ENCODE peak calls at places on chromosomes 13 and 19, in nine cellular contexts. One of them, this sample, is unnamed.

GRCh38 chr19:37986048-37986750 is 79.2 kb downstream of the SIPA1L3 start:
- DNase-seq in foreskin keratinocyte: no peak
- DNase-seq in H9: no peak
- DNase-seq in mammary epithelial cell: no peak
- DNase-seq in CD8-positive, alpha-beta T cell: no peak
- DNase-seq in colonic mucosa: no peak
- DNase-seq in heart right ventricle: no peak
- DNase-seq in hepatocyte: no peak
- DNase-seq in stomach: no peak
- DNase-seq in this sample: no peak

GRCh38 chr13:101298517-101298916 is 117.8 kb downstream of the NALCN start:
- DNase-seq in foreskin keratinocyte: no peak
- DNase-seq in H9: no peak
- DNase-seq in mammary epithelial cell: no peak
- DNase-seq in CD8-positive, alpha-beta T cell: no peak
- DNase-seq in colonic mucosa: no peak
- DNase-seq in heart right ventricle: no peak
- DNase-seq in hepatocyte: no peak
- DNase-seq in stomach: no peak
- DNase-seq in this sample: no peak

GRCh38 chr13:86002921-86003488 is 203.8 kb upstream of the SLITRK6 start:
- DNase-seq in foreskin keratinocyte: no peak
- DNase-seq in H9: no peak
- DNase-seq in mammary epithelial cell: no peak
- DNase-seq in CD8-positive, alpha-beta T cell: no peak
- DNase-seq in colonic mucosa: no peak
- DNase-seq in heart right ventricle: no peak
- DNase-seq in hepatocyte: no peak
- DNase-seq in stomach: no peak
- DNase-seq in this sample: no peak

GRCh38 chr13:31213681-31214289 is 14.0 kb downstream of the B3GLCT start:
- DNase-seq in foreskin keratinocyte: no peak
- DNase-seq in H9: no peak
- DNase-seq in mammary epithelial cell: no peak
- DNase-seq in CD8-positive, alpha-beta T cell: no peak
- DNase-seq in colonic mucosa: no peak
- DNase-seq in heart right ventricle: no peak
- DNase-seq in hepatocyte: no peak
- DNase-seq in stomach: no peak
- DNase-seq in this sample: no peak

GRCh38 chr13:109666656-109667448 is 119.5 kb downstream of the IRS2 start:
- DNase-seq in foreskin keratinocyte: peak
- DNase-seq in H9: no peak
- DNase-seq in mammary epithelial cell: peak
- DNase-seq in CD8-positive, alpha-beta T cell: no peak
- DNase-seq in colonic mucosa: no peak
- DNase-seq in heart right ventricle: no peak
- DNase-seq in hepatocyte: no peak
- DNase-seq in stomach: peak
- DNase-seq in this sample: peak

GRCh38 chr13:114007566-114007965 is 33.7 kb upstream of the C13orf46 start:
- DNase-seq in foreskin keratinocyte: no peak
- DNase-seq in H9: no peak
- DNase-seq in mammary epithelial cell: no peak
- DNase-seq in CD8-positive, alpha-beta T cell: no peak
- DNase-seq in colonic mucosa: no peak
- DNase-seq in heart right ventricle: no peak
- DNase-seq in hepatocyte: no peak
- DNase-seq in stomach: no peak
- DNase-seq in this sample: no peak

GRCh38 chr13:112532837-112533745 is 54.9 kb downstream of the TUBGCP3 start:
- DNase-seq in foreskin keratinocyte: no peak
- DNase-seq in H9: no peak
- DNase-seq in mammary epithelial cell: no peak
- DNase-seq in CD8-positive, alpha-beta T cell: no peak
- DNase-seq in colonic mucosa: no peak
- DNase-seq in heart right ventricle: no peak
- DNase-seq in hepatocyte: no peak
- DNase-seq in stomach: no peak
- DNase-seq in this sample: no peak

GRCh38 chr13:96229356-96229755 is 139.4 kb downstream of the HS6ST3 start:
- DNase-seq in foreskin keratinocyte: peak
- DNase-seq in H9: peak
- DNase-seq in mammary epithelial cell: peak
- DNase-seq in CD8-positive, alpha-beta T cell: no peak
- DNase-seq in colonic mucosa: no peak
- DNase-seq in heart right ventricle: no peak
- DNase-seq in hepatocyte: peak
- DNase-seq in stomach: no peak
- DNase-seq in this sample: no peak

GRCh38 chr19:3788991-3789778 is 3.0 kb upstream of the MATK start:
- DNase-seq in foreskin keratinocyte: no peak
- DNase-seq in H9: peak
- DNase-seq in mammary epithelial cell: no peak
- DNase-seq in CD8-positive, alpha-beta T cell: no peak
- DNase-seq in colonic mucosa: no peak
- DNase-seq in heart right ventricle: no peak
- DNase-seq in hepatocyte: no peak
- DNase-seq in stomach: no peak
- DNase-seq in this sample: no peak

GRCh38 chr13:20654156-20654555 is 49.3 kb upstream of the IL17D start:
- DNase-seq in foreskin keratinocyte: no peak
- DNase-seq in H9: no peak
- DNase-seq in mammary epithelial cell: no peak
- DNase-seq in CD8-positive, alpha-beta T cell: no peak
- DNase-seq in colonic mucosa: no peak
- DNase-seq in heart right ventricle: no peak
- DNase-seq in hepatocyte: no peak
- DNase-seq in stomach: no peak
- DNase-seq in this sample: no peak

GRCh38 chr19:3108775-3109174 is 14.6 kb downstream of the GNA11 start:
- DNase-seq in foreskin keratinocyte: no peak
- DNase-seq in H9: peak
- DNase-seq in mammary epithelial cell: peak
- DNase-seq in CD8-positive, alpha-beta T cell: peak
- DNase-seq in colonic mucosa: peak
- DNase-seq in heart right ventricle: peak
- DNase-seq in hepatocyte: peak
- DNase-seq in stomach: peak
- DNase-seq in this sample: no peak

GRCh38 chr19:35268546-35269424 is at the start of gene USF2:
- DNase-seq in foreskin keratinocyte: peak
- DNase-seq in H9: peak
- DNase-seq in mammary epithelial cell: peak
- DNase-seq in CD8-positive, alpha-beta T cell: peak
- DNase-seq in colonic mucosa: peak
- DNase-seq in heart right ventricle: peak
- DNase-seq in hepatocyte: peak
- DNase-seq in stomach: peak
- DNase-seq in this sample: peak

GRCh38 chr19:44512326-44513298 is 12.3 kb upstream of the ZNF180 start:
- DNase-seq in foreskin keratinocyte: peak
- DNase-seq in H9: peak
- DNase-seq in mammary epithelial cell: peak
- DNase-seq in CD8-positive, alpha-beta T cell: no peak
- DNase-seq in colonic mucosa: peak
- DNase-seq in heart right ventricle: no peak
- DNase-seq in hepatocyte: peak
- DNase-seq in stomach: no peak
- DNase-seq in this sample: peak

GRCh38 chr19:11261902-11262839 is at the start of gene DOCK6:
- DNase-seq in foreskin keratinocyte: no peak
- DNase-seq in H9: peak
- DNase-seq in mammary epithelial cell: no peak
- DNase-seq in CD8-positive, alpha-beta T cell: no peak
- DNase-seq in colonic mucosa: peak
- DNase-seq in heart right ventricle: peak
- DNase-seq in hepatocyte: peak
- DNase-seq in stomach: peak
- DNase-seq in this sample: no peak

GRCh38 chr13:49652691-49653305 is 24.5 kb downstream of the ARL11 start:
- DNase-seq in foreskin keratinocyte: no peak
- DNase-seq in H9: peak
- DNase-seq in mammary epithelial cell: no peak
- DNase-seq in CD8-positive, alpha-beta T cell: no peak
- DNase-seq in colonic mucosa: peak
- DNase-seq in heart right ventricle: no peak
- DNase-seq in hepatocyte: peak
- DNase-seq in stomach: peak
- DNase-seq in this sample: peak

GRCh38 chr13:97478247-97478646 is 44.3 kb downstream of the RAP2A start:
- DNase-seq in foreskin keratinocyte: no peak
- DNase-seq in H9: no peak
- DNase-seq in mammary epithelial cell: no peak
- DNase-seq in CD8-positive, alpha-beta T cell: no peak
- DNase-seq in colonic mucosa: no peak
- DNase-seq in heart right ventricle: no peak
- DNase-seq in hepatocyte: no peak
- DNase-seq in stomach: no peak
- DNase-seq in this sample: no peak

GRCh38 chr13:111315347-111315995 is 5.0 kb upstream of the TEX29 start:
- DNase-seq in foreskin keratinocyte: peak
- DNase-seq in H9: no peak
- DNase-seq in mammary epithelial cell: no peak
- DNase-seq in CD8-positive, alpha-beta T cell: no peak
- DNase-seq in colonic mucosa: no peak
- DNase-seq in heart right ventricle: no peak
- DNase-seq in hepatocyte: no peak
- DNase-seq in stomach: no peak
- DNase-seq in this sample: no peak

GRCh38 chr13:30108913-30109237 is 198.5 kb downstream of the KATNAL1 start:
- DNase-seq in foreskin keratinocyte: peak
- DNase-seq in H9: no peak
- DNase-seq in mammary epithelial cell: peak
- DNase-seq in CD8-positive, alpha-beta T cell: no peak
- DNase-seq in colonic mucosa: peak
- DNase-seq in heart right ventricle: no peak
- DNase-seq in hepatocyte: peak
- DNase-seq in stomach: peak
- DNase-seq in this sample: peak

GRCh38 chr13:46172531-46172991 is 9.4 kb downstream of the LCP1 start:
- DNase-seq in foreskin keratinocyte: peak
- DNase-seq in H9: no peak
- DNase-seq in mammary epithelial cell: no peak
- DNase-seq in CD8-positive, alpha-beta T cell: peak
- DNase-seq in colonic mucosa: no peak
- DNase-seq in heart right ventricle: no peak
- DNase-seq in hepatocyte: no peak
- DNase-seq in stomach: no peak
- DNase-seq in this sample: no peak

GRCh38 chr13:63551731-63552130 is 2136.1 kb upstream of the PCDH20 start:
- DNase-seq in foreskin keratinocyte: no peak
- DNase-seq in H9: no peak
- DNase-seq in mammary epithelial cell: no peak
- DNase-seq in CD8-positive, alpha-beta T cell: no peak
- DNase-seq in colonic mucosa: no peak
- DNase-seq in heart right ventricle: no peak
- DNase-seq in hepatocyte: no peak
- DNase-seq in stomach: no peak
- DNase-seq in this sample: no peak
- H3K27ac ChIP-seq in foreskin keratinocyte: no peak
- H3K27ac ChIP-seq in H9: no peak
- H3K27ac ChIP-seq in mammary epithelial cell: no peak
- H3K27ac ChIP-seq in CD8-positive, alpha-beta T cell: no peak
- H3K27ac ChIP-seq in colonic mucosa: no peak
- H3K27ac ChIP-seq in heart right ventricle: no peak
- H3K27ac ChIP-seq in hepatocyte: peak
- H3K27ac ChIP-seq in stomach: no peak
- H3K27ac ChIP-seq in this sample: no peak

GRCh38 chr19:39540333-39540673 is 342 bp upstream of the EID2 start:
- DNase-seq in foreskin keratinocyte: no peak
- DNase-seq in H9: no peak
- DNase-seq in mammary epithelial cell: no peak
- DNase-seq in CD8-positive, alpha-beta T cell: no peak
- DNase-seq in colonic mucosa: no peak
- DNase-seq in heart right ventricle: no peak
- DNase-seq in hepatocyte: no peak
- DNase-seq in stomach: no peak
- DNase-seq in this sample: no peak
- TF ChIP-seq CTCF in foreskin keratinocyte: no peak
- TF ChIP-seq CTCF in H9: peak
- TF ChIP-seq CTCF in mammary epithelial cell: no peak
- TF ChIP-seq CTCF in CD8-positive, alpha-beta T cell: peak
- TF ChIP-seq CTCF in colonic mucosa: no peak
- TF ChIP-seq CTCF in heart right ventricle: no peak
- TF ChIP-seq CTCF in hepatocyte: no peak
- TF ChIP-seq CTCF in stomach: no peak
- TF ChIP-seq CTCF in this sample: peak

GRCh38 chr19:40286674-40287421 is 1.7 kb upstream of the AKT2 start:
- DNase-seq in foreskin keratinocyte: no peak
- DNase-seq in H9: no peak
- DNase-seq in mammary epithelial cell: no peak
- DNase-seq in CD8-positive, alpha-beta T cell: no peak
- DNase-seq in colonic mucosa: no peak
- DNase-seq in heart right ventricle: no peak
- DNase-seq in hepatocyte: no peak
- DNase-seq in stomach: no peak
- DNase-seq in this sample: no peak
- H3K27ac ChIP-seq in foreskin keratinocyte: no peak
- H3K27ac ChIP-seq in H9: no peak
- H3K27ac ChIP-seq in mammary epithelial cell: no peak
- H3K27ac ChIP-seq in CD8-positive, alpha-beta T cell: no peak
- H3K27ac ChIP-seq in colonic mucosa: peak
- H3K27ac ChIP-seq in heart right ventricle: no peak
- H3K27ac ChIP-seq in hepatocyte: peak
- H3K27ac ChIP-seq in stomach: no peak
- H3K27ac ChIP-seq in this sample: peak

GRCh38 chr19:5498817-5499535 is 43.8 kb downstream of the ZNRF4 start:
- DNase-seq in foreskin keratinocyte: no peak
- DNase-seq in H9: peak
- DNase-seq in mammary epithelial cell: no peak
- DNase-seq in CD8-positive, alpha-beta T cell: no peak
- DNase-seq in colonic mucosa: no peak
- DNase-seq in heart right ventricle: no peak
- DNase-seq in hepatocyte: no peak
- DNase-seq in stomach: no peak
- DNase-seq in this sample: no peak

GRCh38 chr19:5504115-5504514 is 48.9 kb downstream of the ZNRF4 start:
- DNase-seq in foreskin keratinocyte: no peak
- DNase-seq in H9: peak
- DNase-seq in mammary epithelial cell: no peak
- DNase-seq in CD8-positive, alpha-beta T cell: no peak
- DNase-seq in colonic mucosa: no peak
- DNase-seq in heart right ventricle: no peak
- DNase-seq in hepatocyte: no peak
- DNase-seq in stomach: no peak
- DNase-seq in this sample: no peak

GRCh38 chr19:5501907-5502306 is 46.7 kb downstream of the ZNRF4 start:
- DNase-seq in foreskin keratinocyte: no peak
- DNase-seq in H9: no peak
- DNase-seq in mammary epithelial cell: no peak
- DNase-seq in CD8-positive, alpha-beta T cell: no peak
- DNase-seq in colonic mucosa: no peak
- DNase-seq in heart right ventricle: no peak
- DNase-seq in hepatocyte: no peak
- DNase-seq in stomach: no peak
- DNase-seq in this sample: no peak

GRCh38 chr19:5507056-5507624 is 51.9 kb downstream of the ZNRF4 start:
- DNase-seq in foreskin keratinocyte: no peak
- DNase-seq in H9: no peak
- DNase-seq in mammary epithelial cell: no peak
- DNase-seq in CD8-positive, alpha-beta T cell: no peak
- DNase-seq in colonic mucosa: no peak
- DNase-seq in heart right ventricle: no peak
- DNase-seq in hepatocyte: no peak
- DNase-seq in stomach: no peak
- DNase-seq in this sample: no peak

GRCh38 chr19:5503598-5503997 is 48.4 kb downstream of the ZNRF4 start:
- DNase-seq in foreskin keratinocyte: no peak
- DNase-seq in H9: no peak
- DNase-seq in mammary epithelial cell: no peak
- DNase-seq in CD8-positive, alpha-beta T cell: no peak
- DNase-seq in colonic mucosa: no peak
- DNase-seq in heart right ventricle: no peak
- DNase-seq in hepatocyte: no peak
- DNase-seq in stomach: no peak
- DNase-seq in this sample: no peak
- TF ChIP-seq CTCF in foreskin keratinocyte: peak
- TF ChIP-seq CTCF in H9: peak
- TF ChIP-seq CTCF in mammary epithelial cell: no peak
- TF ChIP-seq CTCF in CD8-positive, alpha-beta T cell: no peak
- TF ChIP-seq CTCF in colonic mucosa: no peak
- TF ChIP-seq CTCF in heart right ventricle: no peak
- TF ChIP-seq CTCF in hepatocyte: no peak
- TF ChIP-seq CTCF in stomach: no peak
- TF ChIP-seq CTCF in this sample: no peak